ENCODE peak calls at places on chromosomes 5 and 9, in eight cellular contexts. N is left colon, X is OCI-M1, M is uterus, K is dermis microvascular lymphatic vessel endothelial cell, V is LHCN-M2, P is amniotic epithelial cell, C is H7. D is an unnamed sample.

GRCh38 chr9:27460225-27461023 is 63.7 kb upstream of the IFNK start:
- DNase-seq in N (no peak), X (peak), M (no peak), K (peak), V (no peak), P (peak), C (no peak), D (no peak)

GRCh38 chr5:132003982-132004381 is 7.5 kb downstream of the ACSL6 start:
- DNase-seq in N (no peak), X (no peak), M (no peak), K (no peak), V (no peak), P (no peak), C (no peak), D (no peak)

GRCh38 chr5:95261369-95262175 is 23.3 kb downstream of the MCTP1 start:
- DNase-seq in N (no peak), X (peak), M (no peak), K (peak), V (peak), P (peak), C (no peak), D (no peak)

GRCh38 chr9:136765041-136765440 is 723 bp upstream of the LCN15 start:
- DNase-seq in N (peak), X (no peak), M (no peak), K (no peak), V (no peak), P (no peak), C (no peak), D (no peak)

GRCh38 chr5:142445266-142445665 is 120.4 kb upstream of the SPRY4 start:
- DNase-seq in N (no peak), X (no peak), M (no peak), K (no peak), V (no peak), P (peak), C (no peak), D (no peak)

GRCh38 chr9:5899292-5899691 is 8.6 kb downstream of the MLANA start:
- DNase-seq in N (no peak), X (peak), M (no peak), K (no peak), V (no peak), P (peak), C (peak), D (no peak)

GRCh38 chr5:130126748-130127147 is 222.5 kb downstream of the CHSY3 start:
- DNase-seq in N (no peak), X (peak), M (no peak), K (no peak), V (peak), P (no peak), C (no peak), D (no peak)

GRCh38 chr9:91160599-91161464 is 200.9 kb downstream of the AUH start:
- DNase-seq in N (no peak), X (no peak), M (no peak), K (no peak), V (no peak), P (no peak), C (no peak), D (no peak)

GRCh38 chr5:2912741-2913140 is 161.3 kb upstream of the IRX2 start:
- DNase-seq in N (no peak), X (no peak), M (no peak), K (no peak), V (no peak), P (no peak), C (no peak), D (no peak)

GRCh38 chr9:133114451-133114885 is 6.6 kb downstream of the RALGDS start:
- DNase-seq in N (peak), X (no peak), M (no peak), K (no peak), V (peak), P (no peak), C (peak), D (no peak)

GRCh38 chr5:157540124-157540523 is 35.5 kb downstream of the ADAM19 start:
- DNase-seq in N (no peak), X (no peak), M (no peak), K (no peak), V (no peak), P (no peak), C (no peak), D (no peak)

GRCh38 chr9:107895524-107896001 is 406.0 kb upstream of the KLF4 start:
- DNase-seq in N (no peak), X (no peak), M (no peak), K (no peak), V (no peak), P (peak), C (no peak), D (no peak)

GRCh38 chr5:74199436-74200210 is 440.9 kb downstream of the ENC1 start:
- DNase-seq in N (no peak), X (no peak), M (no peak), K (no peak), V (no peak), P (peak), C (no peak), D (no peak)

GRCh38 chr5:10666531-10667305 is 94.3 kb downstream of the DAP start:
- DNase-seq in N (no peak), X (no peak), M (no peak), K (no peak), V (peak), P (no peak), C (no peak), D (no peak)

GRCh38 chr9:34558911-34559615 is 30.5 kb downstream of the CNTFR start:
- DNase-seq in N (no peak), X (no peak), M (no peak), K (no peak), V (peak), P (no peak), C (peak), D (no peak)

GRCh38 chr9:96771124-96771523 is 6.8 kb downstream of the ZNF510 start:
- DNase-seq in N (no peak), X (no peak), M (no peak), K (no peak), V (no peak), P (no peak), C (no peak), D (no peak)

GRCh38 chr9:113984639-113985380 is 93.3 kb downstream of the AMBP start:
- DNase-seq in N (no peak), X (no peak), M (no peak), K (no peak), V (no peak), P (no peak), C (no peak), D (no peak)

GRCh38 chr9:115640887-115641286 is 512.7 kb upstream of the PAPPA start:
- DNase-seq in N (no peak), X (no peak), M (no peak), K (no peak), V (peak), P (peak), C (no peak), D (no peak)

GRCh38 chr9:100601216-100601615 is 23.3 kb downstream of the CAVIN4 start:
- DNase-seq in N (peak), X (peak), M (no peak), K (no peak), V (peak), P (peak), C (peak), D (peak)

GRCh38 chr5:155625315-155625714 is 611.8 kb downstream of the KIF4B start:
- DNase-seq in N (no peak), X (no peak), M (no peak), K (no peak), V (no peak), P (no peak), C (no peak), D (no peak)

GRCh38 chr9:35110327-35110758 is 5.3 kb downstream of the ATOSB start:
- DNase-seq in N (no peak), X (peak), M (no peak), K (no peak), V (peak), P (peak), C (peak), D (no peak)